ENCODE peak calls at places on chromosomes 16 and 17, in six cellular contexts. Z, V, C, R, H and F are unnamed samples.
A peak's percentile ranks its signal among the peaks of the same experiment; 100 is the strongest.

GRCh38 chr16:78284957-78285434 is 185.5 kb downstream of the WWOX start:
- DNase-seq in Z (no peak), V (no peak), C (no peak), R (no peak), H (peak; percentile 48), F (no peak)

GRCh38 chr17:50033316-50033715 is 22.6 kb upstream of the ITGA3 start:
- DNase-seq in Z (no peak), V (no peak), C (no peak), R (no peak), H (no peak), F (no peak)

GRCh38 chr17:36899250-36900129 is 37.8 kb upstream of the LHX1 start:
- DNase-seq in Z (no peak), V (no peak), C (no peak), R (no peak), H (no peak), F (no peak)

GRCh38 chr17:81727324-81728031 is 15.4 kb downstream of the SLC25A10 start:
- DNase-seq in Z (no peak), V (no peak), C (no peak), R (no peak), H (no peak), F (peak; percentile 42)

GRCh38 chr17:49515196-49515770 is 20.2 kb downstream of the NGFR start:
- DNase-seq in Z (peak; percentile 97), V (peak; percentile 56), C (peak; percentile 89), R (peak; percentile 88), H (peak; percentile 83), F (peak; percentile 61)

GRCh38 chr16:68252383-68252782 is 7.2 kb downstream of the PLA2G15 start:
- DNase-seq in Z (no peak), V (no peak), C (no peak), R (peak; percentile 86), H (no peak), F (no peak)

GRCh38 chr17:44992242-44992939 is 24.3 kb upstream of the C1QL1 start:
- DNase-seq in Z (no peak), V (no peak), C (no peak), R (no peak), H (no peak), F (no peak)

GRCh38 chr17:238964-239259 is 57.5 kb upstream of the DOC2B start:
- DNase-seq in Z (peak; percentile 9), V (no peak), C (no peak), R (no peak), H (no peak), F (no peak)

GRCh38 chr16:11370084-11370931 is 25.0 kb downstream of the RMI2 start:
- DNase-seq in Z (no peak), V (no peak), C (no peak), R (no peak), H (peak; percentile 19), F (no peak)

GRCh38 chr16:29745853-29746345 is at the start of gene C16orf54:
- DNase-seq in Z (peak; percentile 71), V (no peak), C (no peak), R (peak; percentile 95), H (no peak), F (no peak)

GRCh38 chr17:1126801-1127550 is 52.8 kb downstream of the ABR start:
- DNase-seq in Z (peak; percentile 30), V (no peak), C (no peak), R (no peak), H (no peak), F (no peak)

GRCh38 chr17:42579794-42580551 is 2.4 kb upstream of the PSMC3IP start:
- DNase-seq in Z (no peak), V (no peak), C (no peak), R (no peak), H (no peak), F (no peak)

GRCh38 chr16:4870138-4870671 is 22.9 kb downstream of the UBN1 start:
- DNase-seq in Z (no peak), V (no peak), C (no peak), R (no peak), H (no peak), F (peak; percentile 27)

GRCh38 chr16:64137976-64138375 is 983.9 kb downstream of the CDH11 start:
- DNase-seq in Z (no peak), V (no peak), C (no peak), R (no peak), H (no peak), F (no peak)

GRCh38 chr16:30533748-30534367 is 800 bp downstream of the ZNF747 start:
- DNase-seq in Z (no peak), V (no peak), C (no peak), R (peak; percentile 19), H (no peak), F (no peak)

GRCh38 chr16:88971371-88972097 is 5.5 kb downstream of the CBFA2T3 start:
- DNase-seq in Z (peak; percentile 50), V (no peak), C (no peak), R (no peak), H (no peak), F (no peak)

GRCh38 chr16:66660422-66661209 is 35.9 kb downstream of the CMTM4 start:
- DNase-seq in Z (peak; percentile 75), V (peak; percentile 28), C (peak; percentile 41), R (no peak), H (peak; percentile 84), F (peak; percentile 82)

GRCh38 chr17:1762233-1762905 is 509 bp downstream of the SERPINF1 start:
- DNase-seq in Z (peak; percentile 76), V (no peak), C (peak; percentile 16), R (no peak), H (no peak), F (no peak)

GRCh38 chr16:53745753-53746258 is 41.9 kb downstream of the FTO start:
- DNase-seq in Z (no peak), V (no peak), C (no peak), R (no peak), H (no peak), F (peak; percentile 90)

GRCh38 chr17:66717680-66718079 is 117.2 kb upstream of the CACNG5 start:
- DNase-seq in Z (no peak), V (no peak), C (no peak), R (no peak), H (peak; percentile 59), F (peak; percentile 84)

GRCh38 chr16:66894948-66895696 is 14.8 kb downstream of the PDP2 start:
- DNase-seq in Z (peak; percentile 76), V (no peak), C (no peak), R (peak; percentile 62), H (peak; percentile 87), F (peak; percentile 84)

GRCh38 chr16:87392823-87393679 is 915 bp downstream of the MAP1LC3B start:
- DNase-seq in Z (peak; percentile 55), V (no peak), C (no peak), R (peak; percentile 19), H (peak; percentile 67), F (peak; percentile 63)

GRCh38 chr16:4718466-4718865 is 15.6 kb downstream of the ANKS3 start:
- DNase-seq in Z (no peak), V (no peak), C (no peak), R (no peak), H (no peak), F (no peak)

GRCh38 chr17:3843935-3844516 is 2.0 kb downstream of the NCBP3 start:
- DNase-seq in Z (no peak), V (no peak), C (no peak), R (peak; percentile 59), H (peak; percentile 63), F (peak; percentile 77)

GRCh38 chr17:31289790-31290189 is 7.2 kb downstream of the OMG start:
- DNase-seq in Z (no peak), V (no peak), C (no peak), R (no peak), H (no peak), F (no peak)

GRCh38 chr17:64230551-64231408 is 32.3 kb downstream of the TEX2 start:
- DNase-seq in Z (no peak), V (no peak), C (peak; percentile 84), R (no peak), H (peak; percentile 51), F (peak; percentile 96)
- TF ChIP-seq CTCF in Z (no peak), V (no peak), C (peak; percentile 13), R (no peak), H (no peak), F (peak; percentile 29)

DNA sequence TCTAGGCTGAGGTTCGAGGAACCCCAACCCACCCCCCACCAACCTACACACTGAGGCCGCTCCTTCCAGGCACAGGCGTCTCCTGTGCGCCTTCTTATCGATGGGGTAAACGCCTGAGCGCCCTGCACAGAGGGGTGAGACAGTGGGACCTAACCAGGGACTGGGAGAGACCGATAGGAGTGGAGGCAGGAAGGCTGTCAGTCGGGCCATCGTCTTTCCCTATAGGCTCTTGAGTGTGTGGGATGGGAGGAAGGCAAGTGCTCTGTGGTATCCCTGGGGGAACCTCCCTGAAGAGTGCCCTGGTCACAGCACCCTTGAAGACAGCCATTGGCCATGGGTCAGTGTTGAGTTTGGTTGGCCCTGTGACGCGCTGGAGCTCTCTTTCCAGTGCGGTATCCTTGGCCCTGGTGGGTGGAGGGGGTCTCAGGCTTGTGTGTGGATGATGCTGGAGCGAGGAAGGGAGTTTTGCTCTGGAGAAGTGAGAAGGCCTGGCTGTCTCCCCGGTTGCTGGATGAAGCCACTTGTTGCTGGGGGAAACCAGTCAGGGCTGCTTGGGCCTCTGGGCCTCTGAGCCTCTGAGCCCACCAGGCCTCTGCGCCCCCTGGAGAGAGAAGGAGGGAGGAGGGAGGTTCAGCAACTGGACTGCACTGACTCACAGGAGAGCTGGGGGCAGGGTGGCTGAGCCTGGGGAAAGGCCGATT is 1.7 kb downstream of the GPRC5C start:
- DNase-seq in Z (no peak), V (no peak), C (no peak), R (no peak), H (peak; percentile 82), F (no peak)
- H3K4me3 ChIP-seq in Z (no peak overlapping the region), V (peak overlapping the region; percentile 78), C (no peak overlapping the region), R (no peak overlapping the region), H (peak overlapping the region; percentile 79), F (no peak overlapping the region)

DNA sequence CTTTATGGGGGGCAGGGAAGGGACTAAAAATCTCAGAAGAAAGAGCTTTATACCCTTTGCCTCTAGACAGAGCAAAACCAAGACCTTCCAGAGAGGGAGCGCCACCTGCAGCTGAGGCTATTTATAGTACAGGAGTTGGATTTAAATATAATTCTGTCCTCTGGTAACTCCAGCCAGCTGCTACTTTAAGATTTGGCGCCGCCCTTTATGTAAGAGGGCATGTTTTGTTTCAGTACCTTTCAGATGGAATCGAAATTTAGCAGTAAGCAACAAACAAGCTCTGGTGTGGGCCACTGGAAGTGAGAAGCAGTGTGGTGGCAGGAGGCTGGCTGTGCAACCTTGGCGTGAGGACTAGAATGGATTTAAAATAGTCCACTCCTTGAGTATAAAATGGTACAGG is 5.2 kb upstream of the GUCY2D start:
- DNase-seq in Z (peak; percentile 69), V (no peak), C (no peak), R (peak; percentile 94), H (peak; percentile 64), F (peak; percentile 61)
- TF ChIP-seq CTCF in Z (peak; percentile 24), V (no peak), C (peak; percentile 55), R (peak; percentile 58), H (peak; percentile 47), F (peak; percentile 61)

GRCh38 chr16:21643787-21644186 is 8.6 kb downstream of the IGSF6 start:
- DNase-seq in Z (no peak), V (no peak), C (no peak), R (no peak), H (no peak), F (no peak)

GRCh38 chr16:21645261-21645721 is 7.1 kb downstream of the IGSF6 start:
- DNase-seq in Z (no peak), V (no peak), C (no peak), R (peak; percentile 79), H (no peak), F (no peak)

GRCh38 chr16:21646721-21647561 is 5.5 kb downstream of the IGSF6 start:
- DNase-seq in Z (no peak), V (no peak), C (no peak), R (no peak), H (no peak), F (peak; percentile 57)

GRCh38 chr16:21646091-21646490 is 6.3 kb downstream of the IGSF6 start:
- DNase-seq in Z (no peak), V (no peak), C (no peak), R (no peak), H (no peak), F (no peak)

GRCh38 chr16:21644674-21645073 is 7.7 kb downstream of the IGSF6 start:
- DNase-seq in Z (no peak), V (no peak), C (no peak), R (no peak), H (no peak), F (no peak)
- H3K4me3 ChIP-seq in Z (no peak overlapping the region), V (peak overlapping the region; percentile 59), C (no peak overlapping the region), R (peak overlapping the region; percentile 34), H (no peak overlapping the region), F (no peak overlapping the region)